ENCODE peak calls at places on chromosomes 3 and 15, in seven cellular contexts. F, E, V, O, W, U and G are unnamed samples.

GRCh38 chr3:156491192-156491591 is 63.7 kb downstream of the SSR3 start:
- DNase-seq in F (no peak), E (no peak), V (no peak), O (no peak), W (no peak), U (no peak), G (no peak)

GRCh38 chr15:75732809-75733451 is 20.3 kb upstream of the CSPG4 start:
- DNase-seq in F (peak), E (peak), V (peak), O (no peak), W (peak), U (peak), G (peak)

GRCh38 chr3:114879059-114880031 is 267.7 kb downstream of the ZBTB20 start:
- DNase-seq in F (no peak), E (peak), V (no peak), O (no peak), W (peak), U (no peak), G (peak)

GRCh38 chr3:36813320-36813719 is 49.0 kb upstream of the DCLK3 start:
- DNase-seq in F (peak), E (no peak), V (no peak), O (no peak), W (no peak), U (no peak), G (no peak)

GRCh38 chr15:93037341-93038063 is 51.5 kb downstream of the RGMA start:
- DNase-seq in F (peak), E (no peak), V (peak), O (no peak), W (peak), U (no peak), G (no peak)

GRCh38 chr15:63892794-63893441 is 59.2 kb upstream of the HERC1 start:
- DNase-seq in F (no peak), E (no peak), V (no peak), O (no peak), W (no peak), U (peak), G (no peak)

GRCh38 chr3:59126436-59126835 is 76.6 kb upstream of the CFAP20DC start:
- DNase-seq in F (no peak), E (no peak), V (no peak), O (no peak), W (no peak), U (no peak), G (no peak)

GRCh38 chr3:171673951-171674350 is 136.3 kb downstream of the PLD1 start:
- DNase-seq in F (no peak), E (no peak), V (no peak), O (no peak), W (no peak), U (no peak), G (no peak)

GRCh38 chr3:107150675-107151074 is 226.6 kb upstream of the CCDC54 start:
- DNase-seq in F (no peak), E (no peak), V (no peak), O (no peak), W (no peak), U (no peak), G (no peak)

GRCh38 chr3:31450345-31450744 is 82.4 kb upstream of the STT3B start:
- DNase-seq in F (no peak), E (no peak), V (no peak), O (no peak), W (no peak), U (no peak), G (no peak)

GRCh38 chr15:101206173-101206572 is 45.7 kb downstream of the CHSY1 start:
- DNase-seq in F (no peak), E (no peak), V (no peak), O (no peak), W (peak), U (peak), G (peak)

GRCh38 chr15:71748327-71748726 is 62.0 kb upstream of the NR2E3 start:
- DNase-seq in F (no peak), E (no peak), V (no peak), O (no peak), W (no peak), U (no peak), G (peak)